ENCODE peak calls at places on chromosomes 5 and 9, in ten cellular contexts. X, O, B, V, R, G, F, A, U and M are unnamed samples.

GRCh38 chr9:113454914-113455761 is 8.4 kb upstream of the RGS3 start:
- DNase-seq in X (peak), O (no peak), B (peak), V (no peak), R (peak), G (no peak), F (peak), A (no peak), U (peak), M (peak)

GRCh38 chr5:154058055-154059038 is 19.6 kb downstream of the MFAP3 start:
- DNase-seq in X (no peak), O (no peak), B (peak), V (no peak), R (no peak), G (no peak), F (peak), A (no peak), U (peak), M (peak)

GRCh38 chr5:2683720-2684119 is 67.8 kb downstream of the IRX2 start:
- DNase-seq in X (no peak), O (no peak), B (no peak), V (no peak), R (no peak), G (no peak), F (no peak), A (no peak), U (no peak), M (no peak)

GRCh38 chr5:4130819-4131218 is 535.2 kb downstream of the IRX1 start:
- DNase-seq in X (no peak), O (no peak), B (peak), V (no peak), R (no peak), G (no peak), F (no peak), A (no peak), U (no peak), M (no peak)

GRCh38 chr9:112754578-112754977 is 4.0 kb downstream of the SNX30 start:
- DNase-seq in X (no peak), O (peak), B (peak), V (peak), R (no peak), G (no peak), F (no peak), A (no peak), U (no peak), M (peak)

GRCh38 chr9:68746564-68746963 is 41.5 kb downstream of the PIP5K1B start:
- DNase-seq in X (no peak), O (no peak), B (no peak), V (no peak), R (no peak), G (no peak), F (no peak), A (no peak), U (no peak), M (no peak)

GRCh38 chr5:107948377-107948776 is 277.6 kb upstream of the EFNA5 start:
- DNase-seq in X (no peak), O (no peak), B (no peak), V (no peak), R (no peak), G (no peak), F (no peak), A (no peak), U (no peak), M (no peak)

GRCh38 chr9:136762915-136763648 is 1.2 kb downstream of the LCN15 start:
- DNase-seq in X (no peak), O (peak), B (peak), V (no peak), R (no peak), G (peak), F (no peak), A (peak), U (peak), M (peak)

GRCh38 chr9:89444212-89444611 is 53.7 kb downstream of the SEMA4D start:
- DNase-seq in X (no peak), O (peak), B (no peak), V (no peak), R (no peak), G (no peak), F (no peak), A (peak), U (no peak), M (no peak)

GRCh38 chr9:93560991-93561390 is 15.4 kb upstream of the PHF2 start:
- DNase-seq in X (no peak), O (no peak), B (no peak), V (no peak), R (no peak), G (no peak), F (no peak), A (no peak), U (no peak), M (no peak)

GRCh38 chr5:37478495-37478894 is 99.4 kb downstream of the WDR70 start:
- DNase-seq in X (no peak), O (no peak), B (no peak), V (no peak), R (no peak), G (no peak), F (no peak), A (no peak), U (no peak), M (no peak)

GRCh38 chr5:170184737-170185136 is 48.0 kb upstream of the C5orf58 start:
- DNase-seq in X (no peak), O (no peak), B (no peak), V (no peak), R (no peak), G (no peak), F (no peak), A (no peak), U (no peak), M (no peak)

GRCh38 chr5:178113141-178113787 is at the start of gene N4BP3:
- DNase-seq in X (no peak), O (peak), B (peak), V (peak), R (no peak), G (peak), F (peak), A (peak), U (peak), M (peak)

GRCh38 chr9:17509698-17510097 is 69.2 kb upstream of the SH3GL2 start:
- DNase-seq in X (no peak), O (no peak), B (peak), V (no peak), R (no peak), G (no peak), F (peak), A (no peak), U (no peak), M (no peak)

GRCh38 chr9:119902611-119903010 is 533.4 kb upstream of the BRINP1 start:
- DNase-seq in X (no peak), O (no peak), B (no peak), V (no peak), R (no peak), G (no peak), F (no peak), A (no peak), U (no peak), M (no peak)

GRCh38 chr5:89301572-89302025 is 418.6 kb upstream of the MEF2C start:
- DNase-seq in X (no peak), O (no peak), B (no peak), V (no peak), R (no peak), G (no peak), F (no peak), A (no peak), U (no peak), M (no peak)

GRCh38 chr5:169856571-169856970 is 123.7 kb downstream of the INSYN2B start:
- DNase-seq in X (peak), O (no peak), B (peak), V (no peak), R (no peak), G (no peak), F (peak), A (no peak), U (no peak), M (no peak)

GRCh38 chr9:91245432-91246313 is 116.0 kb downstream of the AUH start:
- DNase-seq in X (peak), O (no peak), B (no peak), V (peak), R (no peak), G (no peak), F (peak), A (no peak), U (no peak), M (no peak)

GRCh38 chr5:138702166-138702826 is 50.9 kb upstream of the CTNNA1 start:
- DNase-seq in X (no peak), O (no peak), B (no peak), V (no peak), R (no peak), G (no peak), F (no peak), A (no peak), U (peak), M (no peak)

GRCh38 chr5:40877371-40877988 is 31.8 kb upstream of the C7 start:
- DNase-seq in X (no peak), O (no peak), B (no peak), V (no peak), R (no peak), G (no peak), F (no peak), A (no peak), U (no peak), M (no peak)

GRCh38 chr9:88737031-88737430 is 202.1 kb downstream of the NXNL2 start:
- DNase-seq in X (no peak), O (no peak), B (no peak), V (no peak), R (no peak), G (no peak), F (no peak), A (no peak), U (no peak), M (no peak)

GRCh38 chr5:55850839-55851674 is at the start of gene IL31RA:
- DNase-seq in X (peak), O (no peak), B (no peak), V (no peak), R (no peak), G (no peak), F (peak), A (no peak), U (no peak), M (no peak)

GRCh38 chr5:172274951-172275753 is 8.4 kb downstream of the UBTD2 start:
- DNase-seq in X (no peak), O (peak), B (peak), V (no peak), R (no peak), G (no peak), F (peak), A (no peak), U (no peak), M (no peak)

GRCh38 chr9:21904776-21905175 is 89.4 kb downstream of the CDKN2A start:
- DNase-seq in X (no peak), O (no peak), B (peak), V (no peak), R (no peak), G (no peak), F (peak), A (no peak), U (no peak), M (peak)